ENCODE peak calls at places on chromosomes 11 and 22, in eight cellular contexts. One of them, this sample, is unnamed.
A peak's percentile ranks its signal among the peaks of the same experiment; 100 is the strongest.

GRCh38 chr11:69364901-69365300 is 70.9 kb downstream of the MYEOV start:
- DNase-seq in GM23338: no peak
- DNase-seq in colonic mucosa: no peak
- DNase-seq in foreskin keratinocyte: no peak
- DNase-seq in PC-3: peak; percentile 37
- DNase-seq in fibroblast of villous mesenchyme: peak; percentile 37
- DNase-seq in dorsolateral prefrontal cortex: no peak
- DNase-seq in fibroblast of lung: peak; percentile 75
- DNase-seq in this sample: peak; percentile 25

GRCh38 chr11:3820971-3821370 is 12.6 kb downstream of the PGAP2 start:
- DNase-seq in GM23338: no peak
- DNase-seq in colonic mucosa: no peak
- DNase-seq in foreskin keratinocyte: no peak
- DNase-seq in PC-3: no peak
- DNase-seq in fibroblast of villous mesenchyme: no peak
- DNase-seq in dorsolateral prefrontal cortex: no peak
- DNase-seq in fibroblast of lung: no peak
- DNase-seq in this sample: no peak

GRCh38 chr11:107018274-107018901 is at the start of gene GUCY1A2:
- DNase-seq in GM23338: peak; percentile 53
- DNase-seq in colonic mucosa: no peak
- DNase-seq in foreskin keratinocyte: no peak
- DNase-seq in PC-3: no peak
- DNase-seq in fibroblast of villous mesenchyme: no peak
- DNase-seq in dorsolateral prefrontal cortex: peak; percentile 56
- DNase-seq in fibroblast of lung: peak; percentile 37
- DNase-seq in this sample: no peak

GRCh38 chr11:77779935-77780334 is 40.6 kb downstream of the RSF1 start:
- DNase-seq in GM23338: peak; percentile 75
- DNase-seq in colonic mucosa: no peak
- DNase-seq in foreskin keratinocyte: peak; percentile 47
- DNase-seq in PC-3: peak; percentile 68
- DNase-seq in fibroblast of villous mesenchyme: peak; percentile 31
- DNase-seq in dorsolateral prefrontal cortex: no peak
- DNase-seq in fibroblast of lung: peak; percentile 53
- DNase-seq in this sample: peak; percentile 42

GRCh38 chr22:23060612-23061400 is 9.5 kb upstream of the GNAZ start:
- DNase-seq in GM23338: no peak
- DNase-seq in colonic mucosa: peak; percentile 14
- DNase-seq in foreskin keratinocyte: no peak
- DNase-seq in PC-3: no peak
- DNase-seq in fibroblast of villous mesenchyme: no peak
- DNase-seq in dorsolateral prefrontal cortex: no peak
- DNase-seq in fibroblast of lung: no peak
- DNase-seq in this sample: no peak

GRCh38 chr22:22748297-22748743 is 103.9 kb downstream of the GGTLC2 start:
- DNase-seq in GM23338: peak; percentile 43
- DNase-seq in colonic mucosa: peak; percentile 50
- DNase-seq in foreskin keratinocyte: peak; percentile 28
- DNase-seq in PC-3: peak; percentile 64
- DNase-seq in fibroblast of villous mesenchyme: peak; percentile 56
- DNase-seq in dorsolateral prefrontal cortex: peak; percentile 49
- DNase-seq in fibroblast of lung: peak; percentile 23
- DNase-seq in this sample: peak; percentile 43

GRCh38 chr22:49046546-49047305 is 780.9 kb downstream of the BRD1 start:
- DNase-seq in GM23338: no peak
- DNase-seq in colonic mucosa: peak; percentile 30
- DNase-seq in foreskin keratinocyte: no peak
- DNase-seq in PC-3: no peak
- DNase-seq in fibroblast of villous mesenchyme: no peak
- DNase-seq in dorsolateral prefrontal cortex: peak; percentile 50
- DNase-seq in fibroblast of lung: no peak
- DNase-seq in this sample: no peak

GRCh38 chr11:124812876-124813275 is 12.7 kb upstream of the MSANTD2 start:
- DNase-seq in GM23338: no peak
- DNase-seq in colonic mucosa: no peak
- DNase-seq in foreskin keratinocyte: peak; percentile 33
- DNase-seq in PC-3: peak; percentile 89
- DNase-seq in fibroblast of villous mesenchyme: no peak
- DNase-seq in dorsolateral prefrontal cortex: no peak
- DNase-seq in fibroblast of lung: peak; percentile 60
- DNase-seq in this sample: peak; percentile 35

GRCh38 chr11:87675993-87676392 is 499.2 kb downstream of the RAB38 start:
- DNase-seq in GM23338: no peak
- DNase-seq in colonic mucosa: no peak
- DNase-seq in foreskin keratinocyte: no peak
- DNase-seq in PC-3: peak; percentile 44
- DNase-seq in fibroblast of villous mesenchyme: no peak
- DNase-seq in dorsolateral prefrontal cortex: no peak
- DNase-seq in fibroblast of lung: no peak
- DNase-seq in this sample: no peak

GRCh38 chr22:36445158-36445668 is 36.2 kb downstream of the TXN2 start:
- DNase-seq in GM23338: peak; percentile 46
- DNase-seq in colonic mucosa: no peak
- DNase-seq in foreskin keratinocyte: no peak
- DNase-seq in PC-3: no peak
- DNase-seq in fibroblast of villous mesenchyme: peak; percentile 98
- DNase-seq in dorsolateral prefrontal cortex: no peak
- DNase-seq in fibroblast of lung: peak; percentile 99
- DNase-seq in this sample: peak; percentile 90

GRCh38 chr11:33478111-33478573 is 221.0 kb downstream of the HIPK3 start:
- DNase-seq in GM23338: peak; percentile 27
- DNase-seq in colonic mucosa: no peak
- DNase-seq in foreskin keratinocyte: no peak
- DNase-seq in PC-3: no peak
- DNase-seq in fibroblast of villous mesenchyme: no peak
- DNase-seq in dorsolateral prefrontal cortex: peak; percentile 75
- DNase-seq in fibroblast of lung: no peak
- DNase-seq in this sample: no peak

GRCh38 chr11:73182824-73183321 is 35.2 kb upstream of the P2RY2 start:
- DNase-seq in GM23338: peak; percentile 21
- DNase-seq in colonic mucosa: peak; percentile 83
- DNase-seq in foreskin keratinocyte: no peak
- DNase-seq in PC-3: no peak
- DNase-seq in fibroblast of villous mesenchyme: peak; percentile 30
- DNase-seq in dorsolateral prefrontal cortex: no peak
- DNase-seq in fibroblast of lung: no peak
- DNase-seq in this sample: no peak

GRCh38 chr11:125372911-125373310 is 123.2 kb downstream of the FEZ1 start:
- DNase-seq in GM23338: no peak
- DNase-seq in colonic mucosa: no peak
- DNase-seq in foreskin keratinocyte: no peak
- DNase-seq in PC-3: no peak
- DNase-seq in fibroblast of villous mesenchyme: no peak
- DNase-seq in dorsolateral prefrontal cortex: no peak
- DNase-seq in fibroblast of lung: no peak
- DNase-seq in this sample: no peak

GRCh38 chr11:69529001-69529400 is 47.5 kb downstream of the LINC01488 start:
- DNase-seq in GM23338: no peak
- DNase-seq in colonic mucosa: no peak
- DNase-seq in foreskin keratinocyte: no peak
- DNase-seq in PC-3: no peak
- DNase-seq in fibroblast of villous mesenchyme: no peak
- DNase-seq in dorsolateral prefrontal cortex: no peak
- DNase-seq in fibroblast of lung: no peak
- DNase-seq in this sample: no peak

GRCh38 chr11:62806611-62807121 is 1.4 kb upstream of the NXF1 start:
- DNase-seq in GM23338: no peak
- DNase-seq in colonic mucosa: no peak
- DNase-seq in foreskin keratinocyte: peak; percentile 59
- DNase-seq in PC-3: no peak
- DNase-seq in fibroblast of villous mesenchyme: peak; percentile 72
- DNase-seq in dorsolateral prefrontal cortex: no peak
- DNase-seq in fibroblast of lung: peak; percentile 25
- DNase-seq in this sample: peak; percentile 22

GRCh38 chr11:64856382-64857227 is 12.2 kb upstream of the CDC42BPG start:
- DNase-seq in GM23338: no peak
- DNase-seq in colonic mucosa: peak; percentile 45
- DNase-seq in foreskin keratinocyte: peak; percentile 89
- DNase-seq in PC-3: peak; percentile 99
- DNase-seq in fibroblast of villous mesenchyme: peak; percentile 88
- DNase-seq in dorsolateral prefrontal cortex: no peak
- DNase-seq in fibroblast of lung: peak; percentile 81
- DNase-seq in this sample: peak; percentile 84

GRCh38 chr22:37457093-37457893 is 28.9 kb downstream of the MFNG start:
- DNase-seq in GM23338: peak; percentile 89
- DNase-seq in colonic mucosa: peak; percentile 86
- DNase-seq in foreskin keratinocyte: peak; percentile 54
- DNase-seq in PC-3: peak; percentile 85
- DNase-seq in fibroblast of villous mesenchyme: peak; percentile 53
- DNase-seq in dorsolateral prefrontal cortex: peak; percentile 59
- DNase-seq in fibroblast of lung: peak; percentile 24
- DNase-seq in this sample: peak; percentile 29

GRCh38 chr11:34232810-34233209 is 125.0 kb downstream of the ABTB2 start:
- DNase-seq in GM23338: no peak
- DNase-seq in colonic mucosa: no peak
- DNase-seq in foreskin keratinocyte: no peak
- DNase-seq in PC-3: no peak
- DNase-seq in fibroblast of villous mesenchyme: no peak
- DNase-seq in dorsolateral prefrontal cortex: no peak
- DNase-seq in fibroblast of lung: no peak
- DNase-seq in this sample: no peak

GRCh38 chr11:36075053-36075452 is 131.2 kb downstream of the LDLRAD3 start:
- DNase-seq in GM23338: no peak
- DNase-seq in colonic mucosa: no peak
- DNase-seq in foreskin keratinocyte: no peak
- DNase-seq in PC-3: peak; percentile 5
- DNase-seq in fibroblast of villous mesenchyme: peak; percentile 98
- DNase-seq in dorsolateral prefrontal cortex: no peak
- DNase-seq in fibroblast of lung: peak; percentile 88
- DNase-seq in this sample: peak; percentile 78

GRCh38 chr11:122154227-122154626 is 38.2 kb upstream of the BLID start:
- DNase-seq in GM23338: peak; percentile 27
- DNase-seq in colonic mucosa: no peak
- DNase-seq in foreskin keratinocyte: no peak
- DNase-seq in PC-3: no peak
- DNase-seq in fibroblast of villous mesenchyme: no peak
- DNase-seq in dorsolateral prefrontal cortex: no peak
- DNase-seq in fibroblast of lung: no peak
- DNase-seq in this sample: no peak

GRCh38 chr11:27208846-27209245 is 154.2 kb downstream of the CCDC34 start:
- DNase-seq in GM23338: no peak
- DNase-seq in colonic mucosa: no peak
- DNase-seq in foreskin keratinocyte: no peak
- DNase-seq in PC-3: no peak
- DNase-seq in fibroblast of villous mesenchyme: no peak
- DNase-seq in dorsolateral prefrontal cortex: no peak
- DNase-seq in fibroblast of lung: no peak
- DNase-seq in this sample: no peak

GRCh38 chr11:8720868-8721739 is 38.5 kb downstream of the RPL27A start:
- DNase-seq in GM23338: peak; percentile 41
- DNase-seq in colonic mucosa: peak; percentile 82
- DNase-seq in foreskin keratinocyte: peak; percentile 54
- DNase-seq in PC-3: peak; percentile 92
- DNase-seq in fibroblast of villous mesenchyme: peak; percentile 36
- DNase-seq in dorsolateral prefrontal cortex: no peak
- DNase-seq in fibroblast of lung: no peak
- DNase-seq in this sample: no peak

GRCh38 chr11:125053167-125053566 is 9.9 kb upstream of the SLC37A2 start:
- DNase-seq in GM23338: no peak
- DNase-seq in colonic mucosa: no peak
- DNase-seq in foreskin keratinocyte: no peak
- DNase-seq in PC-3: peak; percentile 43
- DNase-seq in fibroblast of villous mesenchyme: no peak
- DNase-seq in dorsolateral prefrontal cortex: no peak
- DNase-seq in fibroblast of lung: no peak
- DNase-seq in this sample: no peak

GRCh38 chr11:72962717-72963116 is 148.5 kb downstream of the ATG16L2 start:
- DNase-seq in GM23338: no peak
- DNase-seq in colonic mucosa: no peak
- DNase-seq in foreskin keratinocyte: no peak
- DNase-seq in PC-3: no peak
- DNase-seq in fibroblast of villous mesenchyme: no peak
- DNase-seq in dorsolateral prefrontal cortex: no peak
- DNase-seq in fibroblast of lung: no peak
- DNase-seq in this sample: no peak

GRCh38 chr11:47848636-47849155 is 546 bp upstream of the NUP160 start:
- DNase-seq in GM23338: no peak
- DNase-seq in colonic mucosa: no peak
- DNase-seq in foreskin keratinocyte: no peak
- DNase-seq in PC-3: no peak
- DNase-seq in fibroblast of villous mesenchyme: no peak
- DNase-seq in dorsolateral prefrontal cortex: no peak
- DNase-seq in fibroblast of lung: no peak
- DNase-seq in this sample: no peak

GRCh38 chr11:898160-898517 is 12.5 kb downstream of the CHID1 start:
- DNase-seq in GM23338: peak; percentile 62
- DNase-seq in colonic mucosa: no peak
- DNase-seq in foreskin keratinocyte: no peak
- DNase-seq in PC-3: peak; percentile 22
- DNase-seq in fibroblast of villous mesenchyme: peak; percentile 17
- DNase-seq in dorsolateral prefrontal cortex: no peak
- DNase-seq in fibroblast of lung: peak; percentile 7
- DNase-seq in this sample: no peak
- TF ChIP-seq CTCF in GM23338: peak; percentile 61
- TF ChIP-seq CTCF in colonic mucosa: no peak
- TF ChIP-seq CTCF in foreskin keratinocyte: peak; percentile 43
- TF ChIP-seq CTCF in PC-3: peak; percentile 41
- TF ChIP-seq CTCF in fibroblast of villous mesenchyme: peak; percentile 44
- TF ChIP-seq CTCF in dorsolateral prefrontal cortex: no peak
- TF ChIP-seq CTCF in fibroblast of lung: peak; percentile 16
- TF ChIP-seq CTCF in this sample: peak; percentile 35

GRCh38 chr22:19036523-19037273 is 85.5 kb downstream of the DGCR2 start:
- DNase-seq in GM23338: peak; percentile 55
- DNase-seq in colonic mucosa: no peak
- DNase-seq in foreskin keratinocyte: no peak
- DNase-seq in PC-3: no peak
- DNase-seq in fibroblast of villous mesenchyme: peak; percentile 8
- DNase-seq in dorsolateral prefrontal cortex: peak; percentile 28
- DNase-seq in fibroblast of lung: no peak
- DNase-seq in this sample: no peak
- TF ChIP-seq CTCF in GM23338: peak; percentile 46
- TF ChIP-seq CTCF in colonic mucosa: no peak
- TF ChIP-seq CTCF in foreskin keratinocyte: peak; percentile 33
- TF ChIP-seq CTCF in PC-3: no peak
- TF ChIP-seq CTCF in fibroblast of villous mesenchyme: peak; percentile 17
- TF ChIP-seq CTCF in dorsolateral prefrontal cortex: no peak
- TF ChIP-seq CTCF in fibroblast of lung: no peak
- TF ChIP-seq CTCF in this sample: peak; percentile 16

DNA sequence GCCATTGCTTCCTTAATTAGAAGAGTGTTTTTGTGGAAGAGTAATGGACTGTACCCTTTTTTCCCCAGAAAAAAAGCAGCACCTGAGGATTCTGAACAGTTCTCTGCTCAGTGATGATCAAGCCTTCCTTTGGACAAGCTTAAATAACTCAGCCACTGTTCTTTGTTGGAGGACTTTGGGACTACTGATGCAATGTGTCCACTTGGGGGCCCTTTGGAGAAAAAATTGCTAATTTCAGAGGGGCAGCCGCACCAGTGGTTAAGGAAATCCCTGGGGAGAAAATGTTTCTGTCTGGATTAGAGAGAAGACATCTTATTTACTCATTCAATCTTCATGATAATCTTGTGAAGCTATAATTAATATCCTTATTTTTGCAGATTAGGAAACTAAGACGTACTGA is 5.3 kb upstream of the KMT2A start:
- DNase-seq in GM23338: no peak
- DNase-seq in colonic mucosa: no peak
- DNase-seq in foreskin keratinocyte: no peak
- DNase-seq in PC-3: no peak
- DNase-seq in fibroblast of villous mesenchyme: no peak
- DNase-seq in dorsolateral prefrontal cortex: no peak
- DNase-seq in fibroblast of lung: no peak
- DNase-seq in this sample: no peak
- TF ChIP-seq CTCF in GM23338: peak; percentile 6
- TF ChIP-seq CTCF in colonic mucosa: no peak
- TF ChIP-seq CTCF in foreskin keratinocyte: no peak
- TF ChIP-seq CTCF in PC-3: peak; percentile 33
- TF ChIP-seq CTCF in fibroblast of villous mesenchyme: peak; percentile 16
- TF ChIP-seq CTCF in dorsolateral prefrontal cortex: no peak
- TF ChIP-seq CTCF in fibroblast of lung: peak; percentile 9
- TF ChIP-seq CTCF in this sample: peak; percentile 47

GRCh38 chr11:131579932-131580387 is 209.5 kb downstream of the NTM start:
- DNase-seq in GM23338: peak; percentile 87
- DNase-seq in colonic mucosa: no peak
- DNase-seq in foreskin keratinocyte: no peak
- DNase-seq in PC-3: peak; percentile 30
- DNase-seq in fibroblast of villous mesenchyme: no peak
- DNase-seq in dorsolateral prefrontal cortex: no peak
- DNase-seq in fibroblast of lung: peak; percentile 97
- DNase-seq in this sample: peak; percentile 63
- TF ChIP-seq CTCF in GM23338: peak; percentile 82
- TF ChIP-seq CTCF in colonic mucosa: no peak
- TF ChIP-seq CTCF in foreskin keratinocyte: peak; percentile 26
- TF ChIP-seq CTCF in PC-3: peak; percentile 47
- TF ChIP-seq CTCF in fibroblast of villous mesenchyme: peak; percentile 19
- TF ChIP-seq CTCF in dorsolateral prefrontal cortex: peak; percentile 49
- TF ChIP-seq CTCF in fibroblast of lung: peak; percentile 66
- TF ChIP-seq CTCF in this sample: peak; percentile 79